ENCODE peak calls at places on chromosomes 2 and 18, in seven cellular contexts. F, C, X, O, Q, G and T are unnamed samples.

GRCh38 chr18:75089748-75090327 is 119.1 kb downstream of the PTGR3 start:
- DNase-seq in F (no peak), C (no peak), X (no peak), O (no peak), Q (no peak), G (no peak), T (no peak)

GRCh38 chr2:122023059-122023879 is 267.8 kb downstream of the TSN start:
- DNase-seq in F (no peak), C (no peak), X (no peak), O (no peak), Q (no peak), G (no peak), T (no peak)

GRCh38 chr2:105261061-105261460 is 19.5 kb downstream of the GPR45 start:
- DNase-seq in F (peak), C (peak), X (peak), O (no peak), Q (peak), G (no peak), T (peak)

GRCh38 chr2:167215595-167215994 is 327.3 kb downstream of the XIRP2 start:
- DNase-seq in F (peak), C (no peak), X (peak), O (no peak), Q (no peak), G (no peak), T (no peak)

GRCh38 chr2:29195796-29196195 is 80.6 kb downstream of the CLIP4 start:
- DNase-seq in F (no peak), C (no peak), X (no peak), O (no peak), Q (peak), G (no peak), T (peak)

GRCh38 chr18:63046375-63046774 is 273.2 kb downstream of the BCL2 start:
- DNase-seq in F (no peak), C (no peak), X (no peak), O (no peak), Q (no peak), G (no peak), T (no peak)

GRCh38 chr2:47277987-47278386 is 122.9 kb upstream of the STPG4 start:
- DNase-seq in F (no peak), C (no peak), X (no peak), O (no peak), Q (no peak), G (no peak), T (no peak)

GRCh38 chr2:128406629-128407252 is 88.1 kb upstream of the HS6ST1 start:
- DNase-seq in F (no peak), C (no peak), X (no peak), O (no peak), Q (no peak), G (no peak), T (no peak)

GRCh38 chr2:209472871-209473270 is 49.0 kb downstream of the MAP2 start:
- DNase-seq in F (peak), C (no peak), X (no peak), O (no peak), Q (peak), G (no peak), T (peak)

GRCh38 chr18:78102135-78102534 is 852.5 kb downstream of the GALR1 start:
- DNase-seq in F (no peak), C (no peak), X (no peak), O (no peak), Q (no peak), G (no peak), T (no peak)

GRCh38 chr2:1601471-1602358 is 142.6 kb downstream of the PXDN start:
- DNase-seq in F (no peak), C (no peak), X (no peak), O (no peak), Q (no peak), G (no peak), T (no peak)

GRCh38 chr2:13255485-13255884 is 538.7 kb downstream of the TRIB2 start:
- DNase-seq in F (no peak), C (no peak), X (no peak), O (no peak), Q (no peak), G (no peak), T (no peak)

GRCh38 chr2:168801961-168802824 is at the start of gene NOSTRIN:
- DNase-seq in F (peak), C (peak), X (no peak), O (no peak), Q (peak), G (no peak), T (no peak)

GRCh38 chr2:149271575-149271974 is 58.8 kb upstream of the LYPD6 start:
- DNase-seq in F (no peak), C (no peak), X (no peak), O (no peak), Q (no peak), G (no peak), T (no peak)

GRCh38 chr18:63299837-63300787 is 19.5 kb downstream of the BCL2 start:
- DNase-seq in F (peak), C (no peak), X (no peak), O (peak), Q (peak), G (no peak), T (peak)

GRCh38 chr2:217127744-217128143 is 267.9 kb upstream of the TNP1 start:
- DNase-seq in F (no peak), C (no peak), X (no peak), O (no peak), Q (peak), G (no peak), T (peak)

GRCh38 chr2:47226124-47227040 is 71.3 kb upstream of the STPG4 start:
- DNase-seq in F (peak), C (no peak), X (no peak), O (no peak), Q (no peak), G (no peak), T (no peak)

GRCh38 chr18:27954226-27954625 is 222.7 kb downstream of the CDH2 start:
- DNase-seq in F (peak), C (peak), X (peak), O (no peak), Q (peak), G (no peak), T (peak)

GRCh38 chr18:44958450-44958849 is 277.8 kb downstream of the SETBP1 start:
- DNase-seq in F (peak), C (no peak), X (no peak), O (no peak), Q (no peak), G (no peak), T (peak)

GRCh38 chr2:1837458-1837857 is 93.1 kb upstream of the PXDN start:
- DNase-seq in F (no peak), C (no peak), X (no peak), O (no peak), Q (no peak), G (no peak), T (no peak)

GRCh38 chr2:127104881-127105655 is 1.9 kb downstream of the BIN1 start:
- DNase-seq in F (no peak), C (no peak), X (no peak), O (no peak), Q (no peak), G (no peak), T (peak)

GRCh38 chr2:24783641-24784040 is 9.6 kb downstream of the PTRHD1 start:
- DNase-seq in F (no peak), C (no peak), X (no peak), O (no peak), Q (no peak), G (no peak), T (no peak)

GRCh38 chr18:73487956-73488355 is 620.2 kb upstream of the NETO1 start:
- DNase-seq in F (no peak), C (no peak), X (no peak), O (no peak), Q (peak), G (no peak), T (peak)

GRCh38 chr2:96323849-96324248 is 1.3 kb upstream of the ITPRIPL1 start:
- DNase-seq in F (no peak), C (no peak), X (no peak), O (no peak), Q (no peak), G (no peak), T (no peak)

GRCh38 chr2:60066971-60067370 is 486.5 kb downstream of the BCL11A start:
- DNase-seq in F (no peak), C (no peak), X (no peak), O (no peak), Q (no peak), G (no peak), T (no peak)

GRCh38 chr18:41323044-41323443 is 632.0 kb upstream of the PIK3C3 start:
- DNase-seq in F (peak), C (no peak), X (peak), O (no peak), Q (no peak), G (no peak), T (no peak)

GRCh38 chr2:118003396-118003824 is 10.5 kb downstream of the CCDC93 start:
- DNase-seq in F (peak), C (peak), X (peak), O (peak), Q (peak), G (peak), T (peak)

GRCh38 chr2:240839152-240840143 is 19.4 kb upstream of the KIF1A start:
- DNase-seq in F (no peak), C (no peak), X (no peak), O (no peak), Q (no peak), G (no peak), T (no peak)

GRCh38 chr2:9010866-9011265 is 7.4 kb upstream of the MBOAT2 start:
- DNase-seq in F (no peak), C (peak), X (peak), O (no peak), Q (peak), G (no peak), T (peak)

GRCh38 chr2:152648336-152648735 is 68.9 kb downstream of the PRPF40A start:
- DNase-seq in F (peak), C (no peak), X (no peak), O (no peak), Q (peak), G (no peak), T (peak)

GRCh38 chr18:38751897-38752296 is 1186.3 kb upstream of the CELF4 start:
- DNase-seq in F (peak), C (no peak), X (no peak), O (no peak), Q (no peak), G (no peak), T (no peak)